ENCODE peak calls at places on chromosomes 6 and 20, in seven cellular contexts. L is NB4, Z is Peyer's patch, W is heart left ventricle, J is breast epithelium, V is GM12878, B is uterus. N is an unnamed sample.

GRCh38 chr20:16123623-16124022 is 449.6 kb downstream of the KIF16B start:
- DNase-seq in L (no peak), Z (no peak), W (no peak), J (no peak), V (no peak), B (no peak), N (no peak)

GRCh38 chr20:35715611-35716010 is 16.4 kb downstream of the ROMO1 start:
- DNase-seq in L (no peak), Z (no peak), W (no peak), J (no peak), V (no peak), B (no peak), N (no peak)

GRCh38 chr6:75528423-75528822 is 34.8 kb upstream of the FILIP1 start:
- DNase-seq in L (no peak), Z (no peak), W (no peak), J (no peak), V (no peak), B (no peak), N (no peak)

GRCh38 chr20:4283011-4283410 is 267.7 kb upstream of the RNF24 start:
- DNase-seq in L (no peak), Z (no peak), W (no peak), J (no peak), V (no peak), B (no peak), N (no peak)

GRCh38 chr6:36686668-36687513 is 8.4 kb downstream of the CDKN1A start:
- DNase-seq in L (no peak), Z (no peak), W (no peak), J (no peak), V (no peak), B (no peak), N (no peak)

GRCh38 chr6:68197356-68197755 is 437.7 kb upstream of the ADGRB3 start:
- DNase-seq in L (no peak), Z (no peak), W (no peak), J (no peak), V (no peak), B (no peak), N (no peak)

GRCh38 chr6:115078555-115078954 is 735.7 kb upstream of the HS3ST5 start:
- DNase-seq in L (no peak), Z (no peak), W (no peak), J (no peak), V (no peak), B (no peak), N (no peak)

GRCh38 chr20:62376112-62377063 is 9.3 kb upstream of the LAMA5 start:
- DNase-seq in L (no peak), Z (no peak), W (peak), J (no peak), V (no peak), B (peak), N (no peak)

GRCh38 chr20:48066256-48066655 is 281.0 kb upstream of the SULF2 start:
- DNase-seq in L (peak), Z (no peak), W (no peak), J (no peak), V (no peak), B (no peak), N (no peak)

GRCh38 chr20:59515013-59515905 is 89.1 kb upstream of the PHACTR3 start:
- DNase-seq in L (peak), Z (peak), W (peak), J (peak), V (no peak), B (no peak), N (peak)

GRCh38 chr20:46787986-46788762 is 78.7 kb downstream of the SLC2A10 start:
- DNase-seq in L (no peak), Z (no peak), W (no peak), J (no peak), V (no peak), B (no peak), N (no peak)

GRCh38 chr6:146670161-146670560 is 71.4 kb downstream of the ADGB start:
- DNase-seq in L (no peak), Z (no peak), W (no peak), J (no peak), V (no peak), B (no peak), N (no peak)

GRCh38 chr20:9301129-9302072 is 213.0 kb upstream of the LAMP5 start:
- DNase-seq in L (no peak), Z (no peak), W (peak), J (no peak), V (no peak), B (no peak), N (no peak)

GRCh38 chr6:52077180-52077884 is 10.1 kb downstream of the PKHD1 start:
- DNase-seq in L (no peak), Z (no peak), W (no peak), J (no peak), V (no peak), B (no peak), N (no peak)

GRCh38 chr6:386688-387266 is 4.8 kb upstream of the IRF4 start:
- DNase-seq in L (no peak), Z (peak), W (no peak), J (no peak), V (no peak), B (no peak), N (no peak)

GRCh38 chr6:33860706-33861474 is 57.1 kb upstream of the MLN start:
- DNase-seq in L (peak), Z (no peak), W (no peak), J (no peak), V (no peak), B (no peak), N (no peak)

GRCh38 chr6:56668158-56668557 is 25.5 kb upstream of the DST start:
- DNase-seq in L (no peak), Z (no peak), W (no peak), J (no peak), V (no peak), B (no peak), N (no peak)

GRCh38 chr6:146598785-146599405 is at the start of gene ADGB:
- DNase-seq in L (peak), Z (peak), W (peak), J (no peak), V (no peak), B (no peak), N (peak)

GRCh38 chr6:134959603-134960002 is 9.7 kb upstream of the ALDH8A1 start:
- DNase-seq in L (no peak), Z (no peak), W (no peak), J (no peak), V (no peak), B (no peak), N (no peak)

GRCh38 chr6:95501032-95501904 is 76.1 kb upstream of the MANEA start:
- DNase-seq in L (no peak), Z (no peak), W (no peak), J (no peak), V (no peak), B (no peak), N (no peak)

GRCh38 chr20:31851240-31851955 is 6.0 kb upstream of the FOXS1 start:
- DNase-seq in L (no peak), Z (no peak), W (no peak), J (no peak), V (no peak), B (no peak), N (no peak)

GRCh38 chr6:41655706-41656668 is 17.7 kb downstream of the MDFI start:
- DNase-seq in L (no peak), Z (no peak), W (no peak), J (no peak), V (no peak), B (no peak), N (no peak)

GRCh38 chr6:2841264-2842138 is at the start of gene SERPINB1:
- DNase-seq in L (peak), Z (peak), W (peak), J (peak), V (no peak), B (peak), N (peak)

GRCh38 chr6:167676000-167676665 is 150.6 kb upstream of the AFDN start:
- DNase-seq in L (no peak), Z (peak), W (peak), J (no peak), V (no peak), B (peak), N (no peak)

GRCh38 chr20:58330229-58330628 is 20.7 kb downstream of the RAB22A start:
- DNase-seq in L (no peak), Z (no peak), W (no peak), J (no peak), V (no peak), B (no peak), N (no peak)

GRCh38 chr6:28401172-28401571 is 1.6 kb upstream of the ZSCAN12 start:
- DNase-seq in L (no peak), Z (no peak), W (no peak), J (no peak), V (no peak), B (no peak), N (peak)

GRCh38 chr6:138415125-138415524 is 11.1 kb downstream of the HEBP2 start:
- DNase-seq in L (no peak), Z (no peak), W (no peak), J (no peak), V (no peak), B (no peak), N (no peak)

GRCh38 chr6:138410048-138410735 is 6.2 kb downstream of the HEBP2 start:
- DNase-seq in L (peak), Z (peak), W (no peak), J (no peak), V (no peak), B (peak), N (no peak)

GRCh38 chr6:138406443-138406842 is 2.4 kb downstream of the HEBP2 start:
- DNase-seq in L (peak), Z (no peak), W (no peak), J (no peak), V (no peak), B (no peak), N (no peak)

GRCh38 chr6:138416201-138416600 is 12.2 kb downstream of the HEBP2 start:
- DNase-seq in L (no peak), Z (no peak), W (no peak), J (no peak), V (no peak), B (no peak), N (no peak)

DNA sequence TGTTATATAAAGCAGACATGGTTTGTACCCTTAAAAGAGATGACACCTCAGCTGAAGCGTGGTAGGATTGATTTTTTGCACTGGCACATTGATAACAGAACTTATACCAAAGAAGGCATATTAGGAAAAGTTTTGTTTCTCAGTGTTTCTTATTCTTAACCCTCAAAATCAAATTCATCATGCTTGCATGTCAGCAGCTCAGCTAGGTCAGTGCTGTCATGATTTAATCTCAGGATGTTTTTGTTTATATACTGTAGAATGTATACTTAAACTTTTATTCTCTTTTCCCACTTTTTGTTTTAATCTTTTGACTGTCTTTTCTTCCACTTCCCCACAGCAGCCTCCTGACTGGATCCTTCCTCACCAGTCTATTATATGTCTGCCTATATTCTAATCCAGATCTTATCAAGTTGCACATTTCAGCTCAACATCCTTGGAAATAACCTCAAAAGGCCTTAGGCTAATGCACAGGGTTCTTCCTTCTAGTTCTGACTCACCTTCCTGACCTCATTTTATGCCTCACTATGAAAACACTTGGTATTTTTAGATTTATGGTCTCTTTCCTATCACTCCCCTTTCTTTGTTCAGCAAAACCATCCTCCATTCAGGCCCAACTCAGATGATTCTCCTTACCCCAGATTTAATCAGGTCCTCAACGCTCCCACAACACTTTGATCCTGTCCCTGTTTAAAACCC is 7.1 kb downstream of the HEBP2 start:
- DNase-seq in L (peak), Z (no peak), W (no peak), J (no peak), V (no peak), B (no peak), N (no peak)
- TF ChIP-seq POLR2A in L (no peak), Z (no peak), W (no peak), J (no peak), V (no peak), B (no peak), N (no peak)

DNA sequence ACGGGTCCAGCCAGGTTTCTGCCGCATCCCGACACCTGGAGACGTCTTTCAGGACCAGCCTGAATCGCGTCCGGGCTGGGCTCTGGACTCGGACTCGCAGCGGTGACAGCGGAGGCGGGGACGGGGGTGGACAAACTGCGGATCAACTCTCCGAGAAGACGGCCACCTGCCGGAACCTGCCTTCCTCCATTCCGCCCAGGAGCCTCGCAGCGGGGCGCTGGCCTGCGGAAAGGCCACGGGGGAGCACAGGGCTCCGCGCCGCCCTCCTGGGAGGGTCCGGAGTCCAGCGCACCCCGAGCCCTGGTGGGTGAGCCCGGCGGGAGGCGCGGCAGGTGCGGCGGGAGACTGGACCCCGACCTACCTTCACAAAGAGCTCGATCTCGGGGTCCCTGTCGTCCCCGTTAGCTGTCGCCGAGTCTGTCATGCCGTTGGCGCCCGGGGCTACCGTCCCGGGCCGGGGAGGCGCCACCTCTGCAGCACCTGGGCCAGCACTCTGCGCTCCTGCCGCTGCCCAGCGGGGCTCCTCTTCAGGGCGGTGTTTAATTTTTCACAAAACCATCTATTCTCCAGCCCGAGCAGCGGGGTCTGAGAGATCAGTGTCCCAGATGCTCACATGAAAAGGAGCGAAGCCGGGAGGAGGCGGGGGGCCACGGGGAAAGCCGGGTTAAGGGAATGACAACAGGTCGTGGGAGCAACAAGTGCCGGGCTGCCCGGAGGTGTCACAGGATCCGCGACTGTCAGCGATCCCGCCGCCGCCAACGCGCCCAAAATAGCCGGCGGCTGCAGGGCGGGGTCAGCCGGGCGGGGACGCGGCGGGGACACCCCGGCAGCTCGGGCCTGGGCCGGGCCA is at the start of gene CLIC5:
- DNase-seq in L (no peak), Z (peak), W (peak), J (no peak), V (no peak), B (no peak), N (no peak)
- TF ChIP-seq POLR2A in L (no peak), Z (no peak), W (no peak), J (no peak), V (no peak), B (no peak), N (no peak)

GRCh38 chr6:160991411-160992322 is at the start of gene MAP3K4:
- DNase-seq in L (peak), Z (peak), W (peak), J (peak), V (no peak), B (peak), N (peak)
- TF ChIP-seq POLR2A in L (peak), Z (peak), W (no peak), J (no peak), V (peak), B (peak), N (peak)

GRCh38 chr6:6588064-6588923 is at the start of gene LY86:
- DNase-seq in L (peak), Z (peak), W (peak), J (no peak), V (peak), B (no peak), N (no peak)

GRCh38 chr6:6586167-6586566 is 2.4 kb upstream of the LY86 start:
- DNase-seq in L (no peak), Z (no peak), W (no peak), J (no peak), V (no peak), B (no peak), N (no peak)

GRCh38 chr6:6587696-6588063 is 840 bp upstream of the LY86 start:
- DNase-seq in L (peak), Z (no peak), W (no peak), J (no peak), V (no peak), B (no peak), N (no peak)

GRCh38 chr6:6585003-6585311 is 3.6 kb upstream of the LY86 start:
- DNase-seq in L (no peak), Z (no peak), W (no peak), J (no peak), V (no peak), B (no peak), N (no peak)

GRCh38 chr6:6586671-6587526 is 1.6 kb upstream of the LY86 start:
- DNase-seq in L (peak), Z (peak), W (no peak), J (no peak), V (peak), B (no peak), N (no peak)
- TF ChIP-seq POLR2A in L (no peak), Z (no peak), W (no peak), J (no peak), V (peak), B (no peak), N (no peak)

GRCh38 chr6:132085731-132086130 is 134.6 kb upstream of the CCN2 start:
- DNase-seq in L (no peak), Z (no peak), W (no peak), J (no peak), V (no peak), B (no peak), N (no peak)
- TF ChIP-seq POLR2A in L (no peak), Z (no peak), W (no peak), J (no peak), V (no peak), B (no peak), N (no peak)

GRCh38 chr6:79231101-79231500 is 3.4 kb downstream of the HMGN3 start:
- DNase-seq in L (no peak), Z (no peak), W (no peak), J (no peak), V (no peak), B (no peak), N (no peak)

GRCh38 chr6:79230149-79230548 is 4.3 kb downstream of the HMGN3 start:
- DNase-seq in L (no peak), Z (no peak), W (no peak), J (no peak), V (no peak), B (no peak), N (no peak)

GRCh38 chr6:79233611-79234149 is 802 bp downstream of the HMGN3 start:
- DNase-seq in L (peak), Z (peak), W (peak), J (peak), V (peak), B (peak), N (peak)

GRCh38 chr6:79232696-79233462 is 1.6 kb downstream of the HMGN3 start:
- DNase-seq in L (peak), Z (no peak), W (no peak), J (no peak), V (no peak), B (no peak), N (no peak)

GRCh38 chr6:79234150-79235022 is at the start of gene HMGN3:
- DNase-seq in L (peak), Z (peak), W (peak), J (peak), V (peak), B (peak), N (peak)
- TF ChIP-seq POLR2A in L (peak), Z (peak), W (no peak), J (peak), V (peak), B (peak), N (peak)

DNA sequence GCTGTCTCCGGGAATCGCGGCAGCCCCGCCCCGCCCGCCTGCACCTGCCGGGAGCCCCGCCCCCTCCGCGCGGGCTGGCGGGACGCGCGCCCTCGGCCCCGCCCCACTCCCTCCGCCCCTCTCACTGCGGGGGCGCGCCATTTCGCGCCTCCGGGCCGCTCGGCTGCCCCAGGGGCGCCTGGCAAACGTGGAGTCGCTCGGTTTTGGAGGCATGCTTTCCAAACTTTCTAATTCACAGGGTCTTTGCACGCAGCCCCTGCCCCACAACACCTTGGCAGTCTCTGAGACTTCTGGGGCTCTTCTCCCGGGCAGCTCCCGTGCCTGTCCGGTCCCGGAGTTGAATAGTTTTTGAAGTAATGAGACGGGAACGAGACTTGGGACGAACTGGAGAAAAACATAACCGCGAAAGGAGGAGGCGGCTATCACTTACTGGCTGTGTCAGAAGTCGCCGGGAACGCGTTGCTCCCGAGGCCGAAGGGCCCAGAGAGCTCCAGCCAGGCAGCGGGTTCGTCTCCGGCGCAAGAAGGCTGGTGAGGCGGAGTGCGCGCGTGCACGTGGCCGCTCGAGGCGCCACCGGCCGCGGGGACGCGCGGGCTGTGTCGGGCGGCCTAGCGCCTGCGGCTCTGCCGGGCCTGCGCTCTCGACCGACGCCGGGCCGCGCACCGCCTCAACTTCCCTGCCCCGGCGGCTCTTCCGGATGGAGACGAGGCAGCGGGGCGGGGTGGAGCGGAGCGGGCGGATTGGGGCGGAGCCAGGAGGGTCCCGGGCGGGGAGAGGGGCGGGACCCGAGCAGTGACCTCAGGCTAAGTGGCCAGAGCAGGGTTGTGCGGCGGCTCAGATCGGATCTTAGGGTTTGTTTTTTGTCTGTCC is at the start of gene MCM9:
- DNase-seq in L (peak), Z (peak), W (peak), J (peak), V (peak), B (peak), N (peak)
- TF ChIP-seq POLR2A in L (peak), Z (peak), W (no peak), J (no peak), V (peak), B (peak), N (peak)

GRCh38 chr6:157814883-157815282 is 8.2 kb upstream of the SNX9 start:
- DNase-seq in L (no peak), Z (no peak), W (no peak), J (no peak), V (peak), B (no peak), N (no peak)

GRCh38 chr6:157813757-157814455 is 9.1 kb upstream of the SNX9 start:
- DNase-seq in L (no peak), Z (no peak), W (peak), J (no peak), V (no peak), B (peak), N (no peak)

GRCh38 chr6:157811476-157812173 is 11.4 kb upstream of the SNX9 start:
- DNase-seq in L (no peak), Z (no peak), W (no peak), J (no peak), V (no peak), B (no peak), N (peak)

GRCh38 chr6:157812425-157813171 is 10.4 kb upstream of the SNX9 start:
- DNase-seq in L (no peak), Z (no peak), W (no peak), J (no peak), V (no peak), B (no peak), N (no peak)

GRCh38 chr6:157813191-157813590 is 9.9 kb upstream of the SNX9 start:
- DNase-seq in L (no peak), Z (no peak), W (peak), J (no peak), V (no peak), B (peak), N (peak)
- TF ChIP-seq POLR2A in L (no peak), Z (no peak), W (no peak), J (no peak), V (no peak), B (no peak), N (no peak)

N was measured in erythroblast.